ENCODE peak calls at places on chromosomes 12 and 14, in seven cellular contexts. One of them, this sample, is unnamed.

GRCh38 chr12:104656921-104657320 is 200.2 kb downstream of the CHST11 start:
- DNase-seq in ACHN: no peak
- DNase-seq in naive thymus-derived CD8-positive, alpha-beta T cell: no peak
- DNase-seq in endothelial cell: no peak
- DNase-seq in B cell: no peak
- DNase-seq in foreskin keratinocyte: no peak
- DNase-seq in activated T-cell treated with anti-CD3 and anti-CD28 coated beads, Interleukin-2, amount 50 U/mL, for 1 hour: no peak
- DNase-seq in this sample: no peak

GRCh38 chr14:84250863-84251262 is 1279.1 kb upstream of the FLRT2 start:
- DNase-seq in ACHN: no peak
- DNase-seq in foreskin keratinocyte: no peak
- DNase-seq in activated T-cell treated with anti-CD3 and anti-CD28 coated beads, Interleukin-2, amount 50 U/mL, for 1 hour: no peak
- DNase-seq in endothelial cell: peak
- DNase-seq in B cell: no peak
- DNase-seq in naive thymus-derived CD8-positive, alpha-beta T cell: no peak
- DNase-seq in this sample: no peak

GRCh38 chr12:131862994-131863710 is 31.3 kb upstream of the ULK1 start:
- DNase-seq in endothelial cell: no peak
- DNase-seq in B cell: no peak
- DNase-seq in activated T-cell treated with anti-CD3 and anti-CD28 coated beads, Interleukin-2, amount 50 U/mL, for 1 hour: no peak
- DNase-seq in foreskin keratinocyte: no peak
- DNase-seq in ACHN: no peak
- DNase-seq in naive thymus-derived CD8-positive, alpha-beta T cell: no peak
- DNase-seq in this sample: peak

GRCh38 chr12:84723988-84724387 is 188.6 kb downstream of the SLC6A15 start:
- DNase-seq in ACHN: no peak
- DNase-seq in naive thymus-derived CD8-positive, alpha-beta T cell: no peak
- DNase-seq in B cell: no peak
- DNase-seq in activated T-cell treated with anti-CD3 and anti-CD28 coated beads, Interleukin-2, amount 50 U/mL, for 1 hour: no peak
- DNase-seq in endothelial cell: no peak
- DNase-seq in foreskin keratinocyte: no peak
- DNase-seq in this sample: no peak

GRCh38 chr14:46499521-46499920 is 152.1 kb downstream of the RPL10L start:
- DNase-seq in endothelial cell: no peak
- DNase-seq in naive thymus-derived CD8-positive, alpha-beta T cell: no peak
- DNase-seq in B cell: no peak
- DNase-seq in ACHN: no peak
- DNase-seq in foreskin keratinocyte: no peak
- DNase-seq in activated T-cell treated with anti-CD3 and anti-CD28 coated beads, Interleukin-2, amount 50 U/mL, for 1 hour: no peak
- DNase-seq in this sample: no peak

GRCh38 chr14:76516884-76517283 is 140.9 kb downstream of the ESRRB start:
- DNase-seq in naive thymus-derived CD8-positive, alpha-beta T cell: no peak
- DNase-seq in ACHN: no peak
- DNase-seq in activated T-cell treated with anti-CD3 and anti-CD28 coated beads, Interleukin-2, amount 50 U/mL, for 1 hour: no peak
- DNase-seq in foreskin keratinocyte: peak
- DNase-seq in endothelial cell: no peak
- DNase-seq in B cell: no peak
- DNase-seq in this sample: no peak

GRCh38 chr12:3077572-3078081 is 448 bp downstream of the TSPAN9 start:
- DNase-seq in ACHN: peak
- DNase-seq in activated T-cell treated with anti-CD3 and anti-CD28 coated beads, Interleukin-2, amount 50 U/mL, for 1 hour: peak
- DNase-seq in B cell: no peak
- DNase-seq in foreskin keratinocyte: no peak
- DNase-seq in naive thymus-derived CD8-positive, alpha-beta T cell: peak
- DNase-seq in endothelial cell: peak
- DNase-seq in this sample: no peak

GRCh38 chr14:71309756-71310155 is 402.5 kb downstream of the PCNX1 start:
- DNase-seq in naive thymus-derived CD8-positive, alpha-beta T cell: no peak
- DNase-seq in foreskin keratinocyte: no peak
- DNase-seq in endothelial cell: no peak
- DNase-seq in ACHN: no peak
- DNase-seq in activated T-cell treated with anti-CD3 and anti-CD28 coated beads, Interleukin-2, amount 50 U/mL, for 1 hour: no peak
- DNase-seq in B cell: no peak
- DNase-seq in this sample: no peak

GRCh38 chr12:82964446-82964845 is 277.7 kb downstream of the TMTC2 start:
- DNase-seq in activated T-cell treated with anti-CD3 and anti-CD28 coated beads, Interleukin-2, amount 50 U/mL, for 1 hour: no peak
- DNase-seq in endothelial cell: no peak
- DNase-seq in foreskin keratinocyte: no peak
- DNase-seq in naive thymus-derived CD8-positive, alpha-beta T cell: no peak
- DNase-seq in ACHN: no peak
- DNase-seq in B cell: no peak
- DNase-seq in this sample: no peak